ENCODE peak calls at places on chromosomes 13 and 19, in five cellular contexts. G is heart right ventricle, M is Karpas-422, C is right atrium auricular region, Z is mucosa of descending colon. H is an unnamed sample. For H3K36me3, the result is how much of the 10 kb centered on the place peaks cover.

GRCh38 chr13:48600374-48601364 is 53.1 kb upstream of the CYSLTR2 start:
- DNase-seq in G (no peak), M (no peak), C (no peak), Z (no peak), H (no peak)

GRCh38 chr13:66835040-66835628 is 395.0 kb downstream of the PCDH9 start:
- DNase-seq in G (peak), M (no peak), C (peak), Z (peak), H (peak)

GRCh38 chr19:11480081-11480926 is 542 bp downstream of the ELAVL3 start:
- DNase-seq in G (no peak), M (no peak), C (no peak), Z (no peak), H (no peak)

GRCh38 chr13:77437267-77437666 is 98.2 kb upstream of the SCEL start:
- DNase-seq in G (no peak), M (no peak), C (no peak), Z (no peak), H (no peak)

GRCh38 chr13:99655351-99656091 is 154.2 kb downstream of the TM9SF2 start:
- DNase-seq in G (no peak), M (no peak), C (no peak), Z (no peak), H (no peak)

GRCh38 chr19:28596561-28597071 is 616.3 kb downstream of the UQCRFS1 start:
- DNase-seq in G (no peak), M (no peak), C (no peak), Z (no peak), H (no peak)

GRCh38 chr13:28325022-28325421 is 169.9 kb downstream of the FLT1 start:
- DNase-seq in G (peak), M (peak), C (no peak), Z (no peak), H (peak)

GRCh38 chr19:8128551-8128950 is 20.8 kb downstream of the FBN3 start:
- DNase-seq in G (no peak), M (no peak), C (no peak), Z (no peak), H (no peak)

GRCh38 chr13:49622174-49622946 is 5.9 kb upstream of the ARL11 start:
- DNase-seq in G (peak), M (no peak), C (peak), Z (no peak), H (peak)

GRCh38 chr13:100336795-100337516 is 248.1 kb downstream of the PCCA start:
- DNase-seq in G (no peak), M (no peak), C (no peak), Z (no peak), H (no peak)

GRCh38 chr13:113846639-113847318 is 17.1 kb downstream of the GAS6 start:
- DNase-seq in G (no peak), M (no peak), C (no peak), Z (peak), H (no peak)

GRCh38 chr19:41570639-41571112 is 5.3 kb upstream of the CEACAM21 start:
- DNase-seq in G (peak), M (peak), C (peak), Z (peak), H (peak)

GRCh38 chr19:45526971-45527370 is 19.7 kb downstream of the VASP start:
- DNase-seq in G (no peak), M (no peak), C (no peak), Z (no peak), H (no peak)

GRCh38 chr19:35641515-35642151 is at the start of gene ETV2:
- DNase-seq in G (peak), M (peak), C (no peak), Z (peak), H (peak)

GRCh38 chr13:105328212-105328611 is 1207.2 kb downstream of the EFNB2 start:
- DNase-seq in G (no peak), M (no peak), C (no peak), Z (no peak), H (no peak)

GRCh38 chr13:105327727-105328126 is 1207.7 kb downstream of the EFNB2 start:
- DNase-seq in G (no peak), M (no peak), C (no peak), Z (no peak), H (no peak)

GRCh38 chr13:105333416-105333815 is 1202.0 kb downstream of the EFNB2 start:
- DNase-seq in G (no peak), M (no peak), C (no peak), Z (no peak), H (no peak)

GRCh38 chr13:105334211-105334610 is 1201.3 kb downstream of the EFNB2 start:
- DNase-seq in G (no peak), M (no peak), C (no peak), Z (no peak), H (no peak)

GRCh38 chr13:105329359-105329758 is 1206.1 kb downstream of the EFNB2 start:
- DNase-seq in G (no peak), M (no peak), C (no peak), Z (no peak), H (no peak)
- H3K4me3 ChIP-seq in G (no peak), M (no peak), C (no peak), Z (no peak), H (no peak)

GRCh38 chr19:39375929-39376328 is 15.0 kb downstream of the PAF1 start:
- DNase-seq in G (no peak), M (no peak), C (no peak), Z (no peak), H (no peak)

GRCh38 chr19:39370735-39371134 is 20.2 kb downstream of the PAF1 start:
- DNase-seq in G (no peak), M (no peak), C (no peak), Z (no peak), H (no peak)

GRCh38 chr19:39372941-39373340 is 18.0 kb downstream of the PAF1 start:
- DNase-seq in G (no peak), M (no peak), C (no peak), Z (no peak), H (no peak)

GRCh38 chr19:39369200-39369599 is 21.7 kb downstream of the PAF1 start:
- DNase-seq in G (no peak), M (no peak), C (no peak), Z (no peak), H (no peak)

GRCh38 chr19:39372047-39372802 is 18.7 kb downstream of the PAF1 start:
- DNase-seq in G (peak), M (no peak), C (peak), Z (peak), H (peak)
- H3K36me3 ChIP-seq in G (half or more), M (under half), C (half or more), Z (under half), H (under half)

DNA sequence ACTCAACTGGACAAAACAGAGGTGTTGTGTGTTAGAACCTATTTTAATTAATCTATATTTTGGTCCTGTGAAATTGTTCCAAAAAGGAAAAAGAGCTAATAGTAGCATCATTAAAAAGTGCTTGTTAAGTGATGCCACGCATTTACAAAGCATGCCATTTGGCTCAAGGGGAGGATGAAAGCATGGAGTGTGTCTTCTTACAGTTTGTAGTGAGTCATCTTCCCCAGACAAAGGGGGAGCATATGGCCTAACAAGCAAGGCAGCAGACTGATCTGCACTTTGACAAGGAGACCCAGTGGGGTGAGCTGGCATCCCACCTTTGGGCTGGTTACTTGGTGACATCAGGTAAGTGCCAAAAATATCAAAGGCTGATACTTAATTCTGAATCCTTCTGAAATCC is 297.0 kb downstream of the FGF9 start:
- DNase-seq in G (no peak), M (no peak), C (no peak), Z (no peak), H (no peak)
- H3K4me3 ChIP-seq in G (no peak), M (no peak), C (no peak), Z (no peak), H (no peak)

GRCh38 chr13:111271186-111271698 is 49.2 kb upstream of the TEX29 start:
- DNase-seq in G (no peak), M (no peak), C (peak), Z (no peak), H (no peak)

GRCh38 chr13:111272117-111272516 is 48.3 kb upstream of the TEX29 start:
- DNase-seq in G (no peak), M (no peak), C (no peak), Z (no peak), H (no peak)

GRCh38 chr13:111270126-111270525 is 50.3 kb upstream of the TEX29 start:
- DNase-seq in G (no peak), M (no peak), C (peak), Z (no peak), H (no peak)

GRCh38 chr13:111269508-111269907 is 50.9 kb upstream of the TEX29 start:
- DNase-seq in G (no peak), M (no peak), C (peak), Z (no peak), H (no peak)

DNA sequence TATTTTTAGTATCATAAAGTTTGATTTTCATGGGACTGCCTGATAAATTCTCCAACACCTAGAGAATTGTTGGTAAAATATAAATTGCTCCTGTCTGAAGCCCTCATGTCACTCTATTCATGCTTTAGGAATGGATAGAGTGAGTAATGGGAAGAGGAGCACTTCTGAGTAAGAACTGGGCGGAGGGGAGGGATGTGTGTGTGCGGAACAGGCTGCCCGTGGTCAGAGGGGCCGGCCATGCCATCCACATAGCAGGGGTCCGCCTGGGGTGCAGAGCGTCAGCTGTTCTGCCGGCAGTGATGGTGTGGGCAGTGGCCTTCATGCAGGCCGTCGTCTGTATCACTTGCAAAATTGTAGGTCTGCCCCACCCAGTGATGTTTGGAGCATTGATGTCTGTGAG is 49.7 kb upstream of the TEX29 start:
- DNase-seq in G (no peak), M (no peak), C (no peak), Z (no peak), H (no peak)
- H3K36me3 ChIP-seq in G (half or more), M (under half), C (half or more), Z (under half), H (under half)

DNA sequence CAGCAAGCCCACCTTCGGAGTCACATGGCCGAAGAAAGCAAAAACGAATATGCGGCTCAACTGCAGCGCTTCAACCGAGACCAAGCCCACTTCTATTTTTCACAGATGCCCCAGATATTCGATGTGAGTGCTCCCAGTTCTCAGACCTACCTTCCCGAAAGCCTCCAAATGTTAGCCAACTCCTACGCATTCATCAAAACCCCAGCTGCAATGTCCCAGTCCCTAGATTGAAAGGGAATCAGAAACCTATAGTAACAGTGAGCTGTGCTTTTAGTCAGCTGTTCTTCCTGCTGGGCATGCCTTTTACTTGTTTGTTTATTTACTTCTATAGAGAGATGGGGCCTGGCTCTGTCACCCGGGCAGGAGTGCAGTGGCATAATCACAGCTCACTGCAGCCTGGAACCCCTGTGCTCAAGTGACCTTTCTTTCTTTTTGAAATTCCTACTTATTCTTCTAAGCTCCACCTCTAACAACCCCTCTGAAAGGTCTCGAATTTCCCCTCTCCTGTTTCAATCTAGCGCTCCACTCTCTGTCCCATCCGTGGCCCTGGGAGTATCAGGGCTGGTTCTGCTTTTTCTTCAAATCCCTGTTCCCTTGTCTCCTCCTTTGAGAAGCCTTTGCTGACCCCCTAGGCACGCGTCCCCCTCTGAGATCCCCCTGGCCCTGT is 4.4 kb downstream of the TRIP10 start:
- DNase-seq in G (no peak), M (no peak), C (no peak), Z (no peak), H (no peak)
- H3K4me3 ChIP-seq in G (no peak), M (no peak), C (peak), Z (no peak), H (no peak)

GRCh38 chr19:5621945-5622464 is 571 bp downstream of the SAFB2 start:
- DNase-seq in G (peak), M (no peak), C (no peak), Z (peak), H (no peak)

GRCh38 chr19:5615756-5616327 is 6.7 kb downstream of the SAFB2 start:
- DNase-seq in G (no peak), M (no peak), C (no peak), Z (no peak), H (no peak)

GRCh38 chr19:5621311-5621944 is 1.1 kb downstream of the SAFB2 start:
- DNase-seq in G (peak), M (no peak), C (no peak), Z (no peak), H (peak)

GRCh38 chr19:5617080-5617479 is 5.5 kb downstream of the SAFB2 start:
- DNase-seq in G (no peak), M (no peak), C (no peak), Z (no peak), H (no peak)

GRCh38 chr19:5618591-5618990 is 4.0 kb downstream of the SAFB2 start:
- DNase-seq in G (no peak), M (no peak), C (no peak), Z (no peak), H (no peak)
- H3K36me3 ChIP-seq in G (half or more), M (half or more), C (half or more), Z (under half), H (under half)

H was measured in cardiac muscle cell.